ENCODE peak calls at places on chromosome 22, in five cellular contexts. T, J, M, N and V are unnamed samples.

GRCh38 chr22:46338636-46339035 is 3.1 kb downstream of the TRMU start:
- DNase-seq in T (no peak), J (no peak), M (no peak), N (no peak), V (no peak)

GRCh38 chr22:42996646-42997365 is 18.1 kb downstream of the PACSIN2 start:
- DNase-seq in T (no peak), J (no peak), M (no peak), N (no peak), V (no peak)

GRCh38 chr22:42388130-42388797 is 43.9 kb downstream of the NFAM1 start:
- DNase-seq in T (peak; percentile 75), J (peak; percentile 58), M (no peak), N (no peak), V (no peak)

GRCh38 chr22:42820075-42820763 is 36.9 kb downstream of the ARFGAP3 start:
- DNase-seq in T (peak; percentile 40), J (peak; percentile 78), M (peak; percentile 49), N (no peak), V (peak; percentile 30)

GRCh38 chr22:25845985-25846745 is 104.2 kb downstream of the MYO18B start:
- DNase-seq in T (no peak), J (no peak), M (no peak), N (no peak), V (no peak)

GRCh38 chr22:23622634-23623033 is 9.5 kb downstream of the DRICH1 start:
- DNase-seq in T (peak; percentile 22), J (no peak), M (no peak), N (no peak), V (no peak)

GRCh38 chr22:32830473-32830872 is 29.0 kb downstream of the TIMP3 start:
- DNase-seq in T (peak; percentile 62), J (peak; percentile 49), M (no peak), N (no peak), V (no peak)

GRCh38 chr22:49963647-49964026 is 3.1 kb downstream of the PIM3 start:
- DNase-seq in T (no peak), J (no peak), M (no peak), N (no peak), V (peak; percentile 4)

GRCh38 chr22:27639180-27640086 is 162.1 kb downstream of the MN1 start:
- DNase-seq in T (no peak), J (no peak), M (no peak), N (no peak), V (no peak)

GRCh38 chr22:19120829-19121630 is 1.2 kb downstream of the DGCR2 start:
- DNase-seq in T (peak; percentile 46), J (peak; percentile 60), M (peak; percentile 76), N (peak; percentile 27), V (no peak)

GRCh38 chr22:26981520-26981919 is 324.1 kb downstream of the MIAT start:
- DNase-seq in T (no peak), J (no peak), M (peak; percentile 18), N (no peak), V (no peak)

GRCh38 chr22:35160268-35160667 is 94.3 kb downstream of the ISX start:
- DNase-seq in T (no peak), J (no peak), M (no peak), N (no peak), V (no peak)

GRCh38 chr22:40387758-40388157 is 17.4 kb downstream of the SGSM3 start:
- DNase-seq in T (no peak), J (no peak), M (peak; percentile 50), N (no peak), V (no peak)

GRCh38 chr22:48720662-48721393 is 1106.8 kb downstream of the BRD1 start:
- DNase-seq in T (no peak), J (no peak), M (no peak), N (no peak), V (no peak)

GRCh38 chr22:27875951-27876350 is 43.1 kb downstream of the PITPNB start:
- DNase-seq in T (no peak), J (no peak), M (no peak), N (no peak), V (no peak)

GRCh38 chr22:48760481-48761238 is 1067.0 kb downstream of the BRD1 start:
- DNase-seq in T (no peak), J (no peak), M (peak; percentile 2), N (no peak), V (no peak)

GRCh38 chr22:31347251-31348008 is 1.3 kb upstream of the PATZ1 start:
- DNase-seq in T (peak; percentile 80), J (peak; percentile 87), M (peak; percentile 85), N (peak; percentile 50), V (peak; percentile 77)

GRCh38 chr22:38465673-38466490 is 2.0 kb upstream of the KDELR3 start:
- DNase-seq in T (no peak), J (no peak), M (no peak), N (no peak), V (no peak)

GRCh38 chr22:20948989-20949388 is 18.1 kb upstream of the AIFM3 start:
- DNase-seq in T (no peak), J (no peak), M (no peak), N (no peak), V (no peak)

GRCh38 chr22:22713416-22713815 is 69.0 kb downstream of the GGTLC2 start:
- DNase-seq in T (no peak), J (no peak), M (no peak), N (no peak), V (no peak)

GRCh38 chr22:19990609-19991394 is 25.8 kb downstream of the ARVCF start:
- DNase-seq in T (no peak), J (no peak), M (no peak), N (no peak), V (no peak)

GRCh38 chr22:20494978-20495860 is at the start of gene KLHL22:
- DNase-seq in T (no peak), J (peak; percentile 57), M (peak; percentile 39), N (no peak), V (peak; percentile 53)

GRCh38 chr22:21915624-21916308 is 36.9 kb downstream of the PPM1F start:
- DNase-seq in T (no peak), J (no peak), M (no peak), N (no peak), V (no peak)

GRCh38 chr22:34833982-34834510 is 231.9 kb upstream of the ISX start:
- DNase-seq in T (peak; percentile 4), J (no peak), M (no peak), N (no peak), V (no peak)

GRCh38 chr22:36726007-36726380 is 22.4 kb upstream of the CACNG2 start:
- DNase-seq in T (no peak), J (no peak), M (no peak), N (no peak), V (no peak)

GRCh38 chr22:39444247-39444800 is 12.5 kb upstream of the MGAT3 start:
- DNase-seq in T (no peak), J (no peak), M (no peak), N (no peak), V (no peak)

GRCh38 chr22:19224985-19225384 is 46.4 kb upstream of the SLC25A1 start:
- DNase-seq in T (no peak), J (no peak), M (no peak), N (no peak), V (no peak)

GRCh38 chr22:50684986-50685385 is 12.4 kb downstream of the SHANK3 start:
- DNase-seq in T (peak; percentile 1), J (no peak), M (peak; percentile 39), N (no peak), V (no peak)

GRCh38 chr22:26631282-26631681 is 9.5 kb downstream of the CRYBA4 start:
- DNase-seq in T (no peak), J (no peak), M (no peak), N (no peak), V (no peak)

GRCh38 chr22:31628362-31628761 is 33.7 kb downstream of the PISD start:
- DNase-seq in T (no peak), J (no peak), M (no peak), N (no peak), V (no peak)

GRCh38 chr22:37559901-37560681 is at the start of gene CDC42EP1:
- DNase-seq in T (peak; percentile 74), J (peak; percentile 72), M (peak; percentile 89), N (no peak), V (no peak)

GRCh38 chr22:20141186-20142077 is 9.4 kb downstream of the CCDC188 start:
- DNase-seq in T (no peak), J (no peak), M (no peak), N (no peak), V (no peak)

GRCh38 chr22:17980013-17980510 is 44.3 kb downstream of the MICAL3 start:
- DNase-seq in T (no peak), J (peak; percentile 56), M (no peak), N (no peak), V (no peak)
- TF ChIP-seq EZH2phosphoT487 in T (no peak), J (no peak), M (no peak), N (no peak), V (no peak)

GRCh38 chr22:47417699-47418098 is 655.2 kb downstream of the TBC1D22A start:
- DNase-seq in T (no peak), J (no peak), M (no peak), N (no peak), V (no peak)
- TF ChIP-seq EZH2phosphoT487 in T (no peak), J (no peak), M (no peak), N (no peak), V (no peak)

GRCh38 chr22:44188986-44189630 is 8.4 kb downstream of the PARVG start:
- DNase-seq in T (no peak), J (no peak), M (no peak), N (no peak), V (no peak)
- TF ChIP-seq EZH2phosphoT487 in T (no peak), J (no peak), M (no peak), N (no peak), V (no peak)

GRCh38 chr22:29987143-29987542 is 93.1 kb upstream of the HORMAD2 start:
- DNase-seq in T (no peak), J (no peak), M (no peak), N (no peak), V (peak; percentile 47)
- TF ChIP-seq EZH2phosphoT487 in T (no peak), J (no peak), M (no peak), N (no peak), V (no peak)